ENCODE peak calls at places on chromosomes 5 and 9, in five cellular contexts. A is heart right ventricle; D is A172; M is stimulated activated CD4-positive, alpha-beta T cell treated with anti-CD3 and anti-CD28 coated beads, TNF-alpha, amount 100 ng/mL, for 48 hours; K is foreskin fibroblast. B is an unnamed sample.

GRCh38 chr5:79507251-79508205 is 6.4 kb downstream of the HOMER1 start:
- DNase-seq in D (no peak), K (no peak), M (no peak), A (no peak), B (no peak)

GRCh38 chr9:134066923-134067851 is 639 bp downstream of the BRD3 start:
- DNase-seq in A (no peak), M (no peak), D (no peak), K (peak; percentile 58), B (no peak)

GRCh38 chr9:136225366-136225747 is 20.3 kb downstream of the QSOX2 start:
- DNase-seq in K (no peak), M (no peak), A (no peak), D (no peak), B (no peak)

GRCh38 chr9:92406506-92406905 is 2.1 kb upstream of the OGN start:
- DNase-seq in M (no peak), K (peak; percentile 11), D (no peak), A (peak; percentile 38), B (no peak)

GRCh38 chr5:108814551-108814950 is 66.9 kb downstream of the FER start:
- DNase-seq in A (no peak), M (no peak), D (no peak), K (no peak), B (no peak)

GRCh38 chr5:891837-892389 is 688 bp downstream of the BRD9 start:
- DNase-seq in M (no peak), A (no peak), D (peak; percentile 8), K (peak; percentile 56), B (no peak)

GRCh38 chr5:54518146-54519082 is 855 bp downstream of the SNX18 start:
- DNase-seq in A (peak; percentile 41), K (peak; percentile 72), D (no peak), M (peak; percentile 34), B (no peak)

GRCh38 chr9:124045076-124045829 is 33.7 kb downstream of the LHX2 start:
- DNase-seq in K (peak; percentile 50), D (no peak), M (no peak), A (peak; percentile 76), B (no peak)

GRCh38 chr5:145975361-145976066 is 39.1 kb downstream of the SH3RF2 start:
- DNase-seq in A (no peak), D (peak; percentile 95), K (peak; percentile 16), M (no peak), B (peak; percentile 77)

GRCh38 chr9:74721696-74722660 is 165.7 kb downstream of the TRPM6 start:
- DNase-seq in K (peak; percentile 25), A (no peak), D (no peak), M (no peak), B (no peak)

GRCh38 chr9:132998861-132999635 is 20.6 kb downstream of the GFI1B start:
- DNase-seq in M (no peak), D (no peak), K (no peak), A (no peak), B (no peak)

GRCh38 chr9:132646726-132647125 is 23.1 kb downstream of the DDX31 start:
- DNase-seq in D (no peak), A (no peak), M (no peak), K (no peak), B (no peak)

GRCh38 chr9:116951588-116952433 is 264.7 kb downstream of the TRIM32 start:
- DNase-seq in K (peak; percentile 91), D (peak; percentile 27), A (no peak), M (no peak), B (peak; percentile 85)

GRCh38 chr9:89037325-89037724 is 46.1 kb downstream of the S1PR3 start:
- DNase-seq in K (no peak), M (no peak), A (no peak), D (no peak), B (no peak)